ENCODE peak calls at places on chromosome 11, in eight cellular contexts. W, N, V, O, R, Y, Q and G are unnamed samples.

GRCh38 chr11:645536-645935 is 8.5 kb downstream of the DRD4 start:
- DNase-seq in W (no peak), N (no peak), V (no peak), O (no peak), R (no peak), Y (no peak), Q (no peak), G (no peak)

GRCh38 chr11:84234462-84235202 is 948.5 kb upstream of the CCDC90B start:
- DNase-seq in W (no peak), N (no peak), V (no peak), O (no peak), R (no peak), Y (no peak), Q (no peak), G (no peak)

GRCh38 chr11:134498326-134499139 is 86.5 kb upstream of the B3GAT1 start:
- DNase-seq in W (no peak), N (no peak), V (no peak), O (no peak), R (no peak), Y (peak), Q (no peak), G (no peak)

GRCh38 chr11:16182553-16182952 is 173.8 kb downstream of the SOX6 start:
- DNase-seq in W (no peak), N (no peak), V (no peak), O (no peak), R (no peak), Y (no peak), Q (no peak), G (no peak)

GRCh38 chr11:114209904-114210303 is 86.3 kb upstream of the NNMT start:
- DNase-seq in W (no peak), N (peak), V (no peak), O (no peak), R (no peak), Y (no peak), Q (no peak), G (no peak)

GRCh38 chr11:130201026-130201425 is 41.4 kb downstream of the ST14 start:
- DNase-seq in W (no peak), N (no peak), V (no peak), O (no peak), R (no peak), Y (no peak), Q (no peak), G (no peak)

GRCh38 chr11:12585861-12586260 is 88.4 kb upstream of the TEAD1 start:
- DNase-seq in W (peak), N (no peak), V (no peak), O (no peak), R (no peak), Y (no peak), Q (no peak), G (peak)

GRCh38 chr11:115181480-115181879 is 322.7 kb downstream of the CADM1 start:
- DNase-seq in W (no peak), N (no peak), V (no peak), O (no peak), R (no peak), Y (no peak), Q (no peak), G (no peak)

GRCh38 chr11:24234822-24235508 is 261.9 kb upstream of the LUZP2 start:
- DNase-seq in W (no peak), N (peak), V (no peak), O (no peak), R (peak), Y (no peak), Q (no peak), G (no peak)

GRCh38 chr11:62574363-62575057 is 819 bp upstream of the EEF1G start:
- DNase-seq in W (peak), N (no peak), V (no peak), O (no peak), R (no peak), Y (peak), Q (no peak), G (peak)

GRCh38 chr11:61294717-61295595 is at the start of gene VWCE:
- DNase-seq in W (no peak), N (peak), V (peak), O (peak), R (peak), Y (peak), Q (no peak), G (peak)

GRCh38 chr11:35288817-35289541 is 130.4 kb downstream of the SLC1A2 start:
- DNase-seq in W (peak), N (peak), V (no peak), O (no peak), R (peak), Y (no peak), Q (peak), G (peak)

GRCh38 chr11:132206993-132207392 is 836.6 kb downstream of the NTM start:
- DNase-seq in W (peak), N (no peak), V (no peak), O (no peak), R (no peak), Y (no peak), Q (no peak), G (peak)

GRCh38 chr11:66881436-66881835 is 24.6 kb downstream of the LRFN4 start:
- DNase-seq in W (no peak), N (no peak), V (no peak), O (no peak), R (no peak), Y (peak), Q (no peak), G (no peak)

GRCh38 chr11:9130297-9130696 is 38.9 kb upstream of the SCUBE2 start:
- DNase-seq in W (no peak), N (no peak), V (no peak), O (no peak), R (no peak), Y (no peak), Q (no peak), G (no peak)

GRCh38 chr11:32267679-32268187 is 167.6 kb downstream of the WT1 start:
- DNase-seq in W (no peak), N (no peak), V (no peak), O (no peak), R (no peak), Y (no peak), Q (no peak), G (no peak)

GRCh38 chr11:35302388-35302787 is 117.0 kb downstream of the SLC1A2 start:
- DNase-seq in W (no peak), N (no peak), V (no peak), O (no peak), R (no peak), Y (no peak), Q (no peak), G (no peak)

GRCh38 chr11:121536116-121536515 is 83.3 kb upstream of the SORL1-AS1 start:
- DNase-seq in W (no peak), N (no peak), V (no peak), O (no peak), R (no peak), Y (peak), Q (no peak), G (no peak)